ENCODE peak calls at places on chromosomes 2 and 18, in five cellular contexts. R, J, U, B and M are unnamed samples. For H3K4me1, the result is how much of the 10 kb centered on the place peaks cover.

GRCh38 chr2:217868911-217869334 is 133.9 kb downstream of the TNS1 start:
- DNase-seq in R (no peak), J (peak), U (no peak), B (no peak), M (no peak)

GRCh38 chr2:231546014-231546413 is 15.8 kb upstream of the NMUR1 start:
- DNase-seq in R (no peak), J (no peak), U (no peak), B (no peak), M (no peak)

GRCh38 chr2:59389240-59389639 is 1148.1 kb upstream of the FANCL start:
- DNase-seq in R (no peak), J (no peak), U (no peak), B (no peak), M (no peak)

GRCh38 chr18:62898359-62898758 is 183.0 kb downstream of the PHLPP1 start:
- DNase-seq in R (no peak), J (no peak), U (no peak), B (no peak), M (no peak)

GRCh38 chr2:46232860-46233259 is 64.3 kb upstream of the EPAS1 start:
- DNase-seq in R (no peak), J (peak), U (no peak), B (no peak), M (no peak)

GRCh38 chr2:170335351-170335750 is 157.4 kb downstream of the MYO3B start:
- DNase-seq in R (no peak), J (peak), U (no peak), B (no peak), M (no peak)

GRCh38 chr2:6832995-6833604 is 32.6 kb downstream of the CMPK2 start:
- DNase-seq in R (no peak), J (no peak), U (no peak), B (no peak), M (no peak)

GRCh38 chr2:241506793-241507429 is 1.5 kb downstream of the STK25 start:
- DNase-seq in R (no peak), J (no peak), U (no peak), B (no peak), M (no peak)

GRCh38 chr2:46873632-46874068 is 42.0 kb downstream of the MCFD2 start:
- DNase-seq in R (peak), J (peak), U (peak), B (peak), M (no peak)

GRCh38 chr2:66555076-66555475 is 120.2 kb downstream of the MEIS1 start:
- DNase-seq in R (no peak), J (peak), U (no peak), B (no peak), M (no peak)

GRCh38 chr18:48412339-48412929 is 3.3 kb upstream of the ZBTB7C start:
- DNase-seq in R (peak), J (no peak), U (no peak), B (no peak), M (no peak)
- H3K4me1 ChIP-seq in R (under half), J (under half), U (under half), B (under half), M (under half)

GRCh38 chr2:174631009-174631981 is 33.7 kb upstream of the WIPF1 start:
- DNase-seq in R (no peak), J (peak), U (no peak), B (no peak), M (no peak)
- H3K4me1 ChIP-seq in R (under half), J (under half), U (under half), B (under half), M (under half)

DNA sequence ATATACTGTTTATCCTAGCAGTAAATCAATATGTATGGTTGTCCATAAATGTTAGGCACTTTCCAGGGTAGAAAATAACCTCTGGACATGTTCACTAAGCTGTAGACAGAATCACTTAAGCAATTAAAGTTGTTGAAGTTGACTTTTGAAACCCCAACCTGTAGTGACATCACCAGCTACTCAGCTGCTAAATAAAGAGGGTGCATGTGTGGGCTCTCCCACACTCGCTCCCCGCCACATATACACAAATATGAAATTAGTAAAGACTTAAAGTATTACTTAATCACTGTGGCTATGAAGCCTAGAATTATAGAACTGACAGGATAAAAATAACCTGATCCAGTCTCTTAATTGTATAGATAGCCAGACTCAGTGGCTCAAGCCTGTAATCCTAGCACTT is 91.3 kb upstream of the NOSTRIN start:
- DNase-seq in R (no peak), J (no peak), U (no peak), B (no peak), M (no peak)
- H3K4me1 ChIP-seq in R (under half), J (under half), U (under half), B (under half), M (under half)

GRCh38 chr2:215390550-215390913 is 45.3 kb downstream of the FN1 start:
- DNase-seq in R (no peak), J (no peak), U (no peak), B (no peak), M (no peak)

GRCh38 chr2:215392687-215393270 is 43.1 kb downstream of the FN1 start:
- DNase-seq in R (no peak), J (no peak), U (no peak), B (no peak), M (no peak)

GRCh38 chr2:215392164-215392563 is 43.7 kb downstream of the FN1 start:
- DNase-seq in R (no peak), J (no peak), U (no peak), B (no peak), M (no peak)

GRCh38 chr2:215394102-215394805 is 41.6 kb downstream of the FN1 start:
- DNase-seq in R (no peak), J (no peak), U (no peak), B (no peak), M (no peak)

DNA sequence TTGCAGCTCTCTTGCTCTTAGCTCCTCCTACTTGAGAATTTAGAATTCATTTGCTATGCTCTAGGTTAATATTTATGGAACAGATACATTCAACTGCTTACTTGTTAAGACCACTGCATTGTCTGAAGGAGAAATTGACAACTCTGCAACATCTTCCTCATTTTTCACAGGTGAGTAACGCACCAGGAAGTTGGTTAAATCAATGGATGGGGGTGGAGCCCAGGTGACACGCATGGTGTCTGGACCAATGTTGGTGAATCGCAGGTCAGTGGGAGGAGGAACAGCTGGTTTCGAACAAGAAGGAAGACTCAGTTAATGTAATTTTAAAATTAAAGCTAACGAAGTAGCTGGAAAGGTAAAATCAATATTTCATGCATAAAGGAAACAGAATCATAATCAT is 44.3 kb downstream of the FN1 start:
- DNase-seq in R (no peak), J (no peak), U (no peak), B (no peak), M (no peak)
- H3K4me1 ChIP-seq in R (under half), J (under half), U (under half), B (under half), M (under half)

GRCh38 chr2:237889811-237890210 is 30.4 kb downstream of the RAMP1 start:
- DNase-seq in R (no peak), J (no peak), U (no peak), B (peak), M (no peak)

GRCh38 chr2:237889016-237889415 is 29.6 kb downstream of the RAMP1 start:
- DNase-seq in R (no peak), J (no peak), U (no peak), B (no peak), M (no peak)

GRCh38 chr2:237886702-237887481 is 27.5 kb downstream of the RAMP1 start:
- DNase-seq in R (no peak), J (peak), U (peak), B (peak), M (no peak)

GRCh38 chr2:237885931-237886701 is 26.7 kb downstream of the RAMP1 start:
- DNase-seq in R (peak), J (peak), U (peak), B (peak), M (no peak)

DNA sequence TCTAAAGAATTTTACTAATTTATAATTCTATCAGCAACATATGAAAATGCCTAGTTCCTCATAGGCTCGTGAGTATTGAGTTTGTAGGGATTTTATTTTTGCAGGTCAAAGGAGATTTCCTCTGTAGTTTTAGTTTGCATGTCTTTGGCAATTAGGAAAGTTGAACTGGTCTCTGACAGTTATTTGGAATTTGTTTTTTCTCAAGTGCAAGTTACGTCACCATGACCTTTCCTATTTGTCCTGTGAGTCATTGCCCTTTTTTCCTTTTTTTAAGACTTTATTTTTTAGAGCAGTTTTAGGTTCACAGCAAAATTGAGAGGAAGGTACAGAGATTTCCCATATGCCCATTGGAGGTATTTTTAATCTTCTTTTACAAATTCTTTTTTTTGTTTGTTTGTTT is 29.0 kb downstream of the RAMP1 start:
- DNase-seq in R (no peak), J (peak), U (no peak), B (no peak), M (no peak)
- H3K4me1 ChIP-seq in R (under half), J (under half), U (under half), B (under half), M (under half)

GRCh38 chr2:98464772-98465310 is 20.2 kb downstream of the INPP4A start:
- DNase-seq in R (no peak), J (no peak), U (no peak), B (no peak), M (no peak)
- H3K4me1 ChIP-seq in R (under half), J (under half), U (half or more), B (under half), M (under half)

DNA sequence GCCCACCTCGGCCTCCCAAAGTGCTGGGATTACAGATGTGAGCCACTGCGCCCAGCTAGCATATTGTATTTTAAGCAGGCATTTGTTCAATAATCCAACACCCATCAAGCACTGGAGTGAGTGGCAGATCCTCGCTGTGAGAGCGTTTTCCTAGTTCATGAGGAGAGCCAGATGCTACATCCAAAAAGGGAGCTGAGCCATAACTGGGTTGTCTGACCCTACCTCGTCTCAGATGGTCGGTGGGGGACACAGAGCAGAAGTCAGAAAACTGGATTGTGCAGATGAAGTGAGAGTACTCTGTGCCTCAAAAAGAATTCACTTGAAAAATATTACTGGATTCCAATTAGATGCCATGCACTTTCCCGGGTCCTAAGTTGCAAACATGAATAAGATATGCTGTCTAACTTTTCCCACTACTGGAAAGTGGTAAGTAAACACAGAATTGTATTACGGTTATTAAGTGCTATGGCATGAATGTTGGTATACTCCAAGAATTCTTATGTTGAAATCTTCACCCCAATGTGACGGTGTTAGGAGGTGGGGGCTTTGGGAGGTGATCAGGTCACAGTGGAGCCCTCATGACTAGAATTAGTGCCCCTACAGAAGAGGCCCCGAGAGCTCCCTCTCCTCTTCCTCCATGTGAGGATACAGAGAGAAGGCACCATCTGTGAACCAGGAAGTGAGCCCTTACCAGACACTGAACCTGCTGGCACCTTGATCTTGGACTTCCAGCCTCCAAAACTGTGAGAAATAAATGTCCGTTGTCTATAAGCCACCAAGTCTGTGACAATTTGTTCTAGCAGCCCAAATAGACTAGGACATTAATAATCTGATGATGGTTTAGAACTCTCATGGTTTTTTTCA is 21.5 kb downstream of the SOWAHC start:
- DNase-seq in R (no peak), J (no peak), U (no peak), B (no peak), M (no peak)
- H3K4me1 ChIP-seq in R (under half), J (under half), U (under half), B (under half), M (under half)